ENCODE peak calls at places on chromosomes 3 and 15, in four cellular contexts. D, I, Z and K are unnamed samples.

GRCh38 chr3:169218314-169218983 is 445.1 kb downstream of the MECOM start:
- DNase-seq in Z (no peak), D (no peak), I (peak), K (no peak)

GRCh38 chr15:25670025-25670554 is 193.0 kb downstream of the ATP10A start:
- DNase-seq in I (no peak), Z (no peak), D (no peak), K (no peak)

GRCh38 chr3:197366301-197367044 is 68.1 kb upstream of the DLG1 start:
- DNase-seq in D (no peak), I (no peak), Z (no peak), K (no peak)

GRCh38 chr3:187850256-187851010 is 105.2 kb upstream of the BCL6 start:
- DNase-seq in D (peak), Z (no peak), I (no peak), K (no peak)

GRCh38 chr15:83210619-83211018 is 3.0 kb upstream of the HDGFL3 start:
- DNase-seq in Z (no peak), I (no peak), D (no peak), K (no peak)

GRCh38 chr3:30421261-30421660 is 185.1 kb upstream of the TGFBR2 start:
- DNase-seq in I (no peak), Z (no peak), D (peak), K (no peak)

GRCh38 chr3:46863261-46863782 is at the start of gene MYL3:
- DNase-seq in I (no peak), Z (no peak), D (no peak), K (no peak)

GRCh38 chr15:39127925-39128617 is 452.8 kb upstream of the THBS1 start:
- DNase-seq in Z (no peak), D (no peak), I (peak), K (no peak)

GRCh38 chr3:14438262-14438661 is 35.9 kb downstream of the SLC6A6 start:
- DNase-seq in I (no peak), D (no peak), Z (no peak), K (no peak)

GRCh38 chr3:14438929-14439328 is 36.5 kb downstream of the SLC6A6 start:
- DNase-seq in D (no peak), I (no peak), Z (no peak), K (no peak)

GRCh38 chr3:14440531-14441239 is 38.3 kb downstream of the SLC6A6 start:
- DNase-seq in I (no peak), D (no peak), Z (no peak), K (no peak)

GRCh38 chr3:14440168-14440518 is 37.7 kb downstream of the SLC6A6 start:
- DNase-seq in Z (no peak), I (no peak), D (no peak), K (no peak)

DNA sequence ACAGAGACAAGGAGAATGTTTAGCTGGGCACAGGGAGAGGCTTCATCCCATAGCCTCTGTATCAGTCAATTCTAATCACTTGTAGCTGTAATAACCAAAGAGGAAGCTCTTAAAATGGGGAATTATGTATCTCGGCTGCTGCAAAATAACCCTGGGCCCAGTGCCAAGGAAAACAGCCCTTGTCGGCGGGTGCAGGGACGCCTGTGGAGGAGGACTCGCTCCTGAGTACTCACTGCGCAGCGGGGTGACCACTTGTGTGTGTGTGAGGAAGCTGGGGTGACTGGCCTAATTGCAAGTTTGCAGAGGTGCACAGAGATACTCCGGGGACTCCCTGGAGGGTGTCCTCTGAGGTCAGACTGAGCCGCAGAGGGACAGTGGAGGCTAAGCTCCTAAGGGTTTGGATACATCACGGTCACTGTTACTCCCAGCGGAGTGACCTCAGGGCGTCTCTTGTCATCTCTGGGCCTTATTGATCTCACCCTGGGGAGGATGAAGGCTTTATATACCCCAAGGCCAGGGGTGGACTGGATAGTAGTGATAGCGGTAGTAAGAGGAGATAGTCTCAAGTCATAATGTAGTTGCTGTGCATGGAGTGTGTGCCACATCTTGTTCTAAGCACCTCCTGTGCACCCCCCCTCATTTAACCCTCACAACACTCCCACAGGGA is 37.2 kb downstream of the SLC6A6 start:
- DNase-seq in D (peak), Z (no peak), I (peak), K (no peak)
- TF ChIP-seq SPI1 in D (peak), Z (no peak), I (no peak), K (no peak)

GRCh38 chr3:170572665-170573253 is 13.1 kb downstream of the SLC7A14 start:
- DNase-seq in I (peak), Z (peak), D (no peak), K (no peak)
- TF ChIP-seq SPI1 in I (no peak), Z (no peak), D (no peak), K (no peak)

GRCh38 chr3:82448320-82448719 is 686.9 kb upstream of the GBE1 start:
- DNase-seq in I (no peak), Z (no peak), D (no peak), K (no peak)
- TF ChIP-seq SPI1 in I (no peak), Z (no peak), D (no peak), K (no peak)

GRCh38 chr3:5160926-5161858 is 26.3 kb upstream of the EDEM1 start:
- DNase-seq in Z (no peak), D (no peak), I (no peak), K (no peak)
- TF ChIP-seq SPI1 in Z (no peak), D (no peak), I (no peak), K (no peak)